ENCODE peak calls at places on chromosomes 2 and 18, in eight cellular contexts. One of them, this sample, is unnamed.
A peak's percentile ranks its signal among the peaks of the same experiment; 100 is the strongest.

GRCh38 chr2:145591109-145591809 is 1071.3 kb upstream of the ZEB2 start:
- DNase-seq in stomach: no peak
- DNase-seq in testis: no peak
- DNase-seq in right lobe of liver: no peak
- DNase-seq in uterus: no peak
- DNase-seq in Peyer's patch: no peak
- DNase-seq in tibial nerve: no peak
- DNase-seq in transverse colon: no peak
- DNase-seq in this sample: no peak

GRCh38 chr2:54952978-54953456 is 97.2 kb downstream of the RTN4 start:
- DNase-seq in Peyer's patch: no peak
- DNase-seq in right lobe of liver: no peak
- DNase-seq in testis: no peak
- DNase-seq in transverse colon: no peak
- DNase-seq in uterus: no peak
- DNase-seq in tibial nerve: no peak
- DNase-seq in stomach: no peak
- DNase-seq in this sample: no peak

GRCh38 chr2:119659601-119660342 is 19.2 kb upstream of the TMEM177 start:
- DNase-seq in tibial nerve: no peak
- DNase-seq in transverse colon: peak; percentile 42
- DNase-seq in right lobe of liver: no peak
- DNase-seq in stomach: peak; percentile 48
- DNase-seq in Peyer's patch: peak; percentile 73
- DNase-seq in testis: peak; percentile 60
- DNase-seq in uterus: no peak
- DNase-seq in this sample: peak; percentile 43

GRCh38 chr2:217223222-217223930 is 363.5 kb upstream of the TNP1 start:
- DNase-seq in right lobe of liver: no peak
- DNase-seq in uterus: no peak
- DNase-seq in testis: no peak
- DNase-seq in tibial nerve: no peak
- DNase-seq in Peyer's patch: no peak
- DNase-seq in transverse colon: no peak
- DNase-seq in stomach: no peak
- DNase-seq in this sample: no peak

GRCh38 chr2:142037051-142037450 is 93.8 kb downstream of the LRP1B start:
- DNase-seq in Peyer's patch: no peak
- DNase-seq in transverse colon: no peak
- DNase-seq in right lobe of liver: no peak
- DNase-seq in stomach: no peak
- DNase-seq in uterus: no peak
- DNase-seq in tibial nerve: no peak
- DNase-seq in testis: no peak
- DNase-seq in this sample: no peak

GRCh38 chr2:1685078-1685956 is 59.0 kb downstream of the PXDN start:
- DNase-seq in transverse colon: no peak
- DNase-seq in right lobe of liver: no peak
- DNase-seq in tibial nerve: no peak
- DNase-seq in uterus: no peak
- DNase-seq in Peyer's patch: no peak
- DNase-seq in stomach: no peak
- DNase-seq in testis: peak; percentile 10
- DNase-seq in this sample: no peak

GRCh38 chr2:15009681-15010080 is 377.2 kb downstream of the LRATD1 start:
- DNase-seq in transverse colon: no peak
- DNase-seq in stomach: no peak
- DNase-seq in right lobe of liver: no peak
- DNase-seq in Peyer's patch: no peak
- DNase-seq in testis: no peak
- DNase-seq in tibial nerve: no peak
- DNase-seq in uterus: no peak
- DNase-seq in this sample: no peak

GRCh38 chr2:38146917-38147307 is 71.0 kb upstream of the CYP1B1 start:
- DNase-seq in Peyer's patch: no peak
- DNase-seq in testis: peak; percentile 45
- DNase-seq in transverse colon: no peak
- DNase-seq in stomach: no peak
- DNase-seq in uterus: peak; percentile 61
- DNase-seq in tibial nerve: no peak
- DNase-seq in right lobe of liver: no peak
- DNase-seq in this sample: peak; percentile 39

GRCh38 chr2:111966241-111966640 is 67.8 kb downstream of the MERTK start:
- DNase-seq in right lobe of liver: no peak
- DNase-seq in tibial nerve: no peak
- DNase-seq in uterus: no peak
- DNase-seq in Peyer's patch: no peak
- DNase-seq in transverse colon: no peak
- DNase-seq in stomach: no peak
- DNase-seq in testis: no peak
- DNase-seq in this sample: no peak

GRCh38 chr2:72116081-72116533 is 31.6 kb downstream of the CYP26B1 start:
- DNase-seq in Peyer's patch: no peak
- DNase-seq in tibial nerve: no peak
- DNase-seq in stomach: no peak
- DNase-seq in right lobe of liver: no peak
- DNase-seq in testis: no peak
- DNase-seq in transverse colon: no peak
- DNase-seq in uterus: no peak
- DNase-seq in this sample: no peak

GRCh38 chr2:170277943-170278342 is 100.0 kb downstream of the MYO3B start:
- DNase-seq in stomach: no peak
- DNase-seq in uterus: no peak
- DNase-seq in Peyer's patch: no peak
- DNase-seq in right lobe of liver: no peak
- DNase-seq in transverse colon: no peak
- DNase-seq in testis: no peak
- DNase-seq in tibial nerve: no peak
- DNase-seq in this sample: no peak

GRCh38 chr2:113135354-113135753 is 8.0 kb downstream of the IL1RN start:
- DNase-seq in stomach: no peak
- DNase-seq in right lobe of liver: no peak
- DNase-seq in testis: no peak
- DNase-seq in uterus: no peak
- DNase-seq in tibial nerve: no peak
- DNase-seq in Peyer's patch: no peak
- DNase-seq in transverse colon: no peak
- DNase-seq in this sample: no peak

GRCh38 chr18:78731423-78732032 is 248.1 kb upstream of the SALL3 start:
- DNase-seq in Peyer's patch: no peak
- DNase-seq in stomach: peak; percentile 10
- DNase-seq in right lobe of liver: peak; percentile 35
- DNase-seq in uterus: peak; percentile 5
- DNase-seq in tibial nerve: no peak
- DNase-seq in transverse colon: no peak
- DNase-seq in testis: no peak
- DNase-seq in this sample: no peak

GRCh38 chr2:142880275-142880674 is 2.8 kb downstream of the KYNU start:
- DNase-seq in testis: no peak
- DNase-seq in tibial nerve: no peak
- DNase-seq in uterus: no peak
- DNase-seq in right lobe of liver: no peak
- DNase-seq in transverse colon: no peak
- DNase-seq in Peyer's patch: no peak
- DNase-seq in stomach: no peak
- DNase-seq in this sample: no peak

GRCh38 chr2:214127178-214127970 is 283.5 kb upstream of the VWC2L start:
- DNase-seq in right lobe of liver: no peak
- DNase-seq in Peyer's patch: no peak
- DNase-seq in uterus: peak; percentile 18
- DNase-seq in testis: no peak
- DNase-seq in tibial nerve: peak; percentile 21
- DNase-seq in stomach: no peak
- DNase-seq in transverse colon: no peak
- DNase-seq in this sample: no peak

GRCh38 chr18:2905802-2906521 is 59.2 kb downstream of the EMILIN2 start:
- DNase-seq in right lobe of liver: peak; percentile 58
- DNase-seq in Peyer's patch: peak; percentile 80
- DNase-seq in testis: peak; percentile 82
- DNase-seq in stomach: peak; percentile 50
- DNase-seq in uterus: peak; percentile 73
- DNase-seq in tibial nerve: peak; percentile 30
- DNase-seq in transverse colon: peak; percentile 79
- DNase-seq in this sample: peak; percentile 85
- TF ChIP-seq POLR2A in right lobe of liver: peak; percentile 38
- TF ChIP-seq POLR2A in Peyer's patch: peak; percentile 38
- TF ChIP-seq POLR2A in testis: no peak
- TF ChIP-seq POLR2A in stomach: no peak
- TF ChIP-seq POLR2A in uterus: peak; percentile 42
- TF ChIP-seq POLR2A in tibial nerve: peak; percentile 51
- TF ChIP-seq POLR2A in transverse colon: peak; percentile 60
- TF ChIP-seq POLR2A in this sample: peak; percentile 49

DNA sequence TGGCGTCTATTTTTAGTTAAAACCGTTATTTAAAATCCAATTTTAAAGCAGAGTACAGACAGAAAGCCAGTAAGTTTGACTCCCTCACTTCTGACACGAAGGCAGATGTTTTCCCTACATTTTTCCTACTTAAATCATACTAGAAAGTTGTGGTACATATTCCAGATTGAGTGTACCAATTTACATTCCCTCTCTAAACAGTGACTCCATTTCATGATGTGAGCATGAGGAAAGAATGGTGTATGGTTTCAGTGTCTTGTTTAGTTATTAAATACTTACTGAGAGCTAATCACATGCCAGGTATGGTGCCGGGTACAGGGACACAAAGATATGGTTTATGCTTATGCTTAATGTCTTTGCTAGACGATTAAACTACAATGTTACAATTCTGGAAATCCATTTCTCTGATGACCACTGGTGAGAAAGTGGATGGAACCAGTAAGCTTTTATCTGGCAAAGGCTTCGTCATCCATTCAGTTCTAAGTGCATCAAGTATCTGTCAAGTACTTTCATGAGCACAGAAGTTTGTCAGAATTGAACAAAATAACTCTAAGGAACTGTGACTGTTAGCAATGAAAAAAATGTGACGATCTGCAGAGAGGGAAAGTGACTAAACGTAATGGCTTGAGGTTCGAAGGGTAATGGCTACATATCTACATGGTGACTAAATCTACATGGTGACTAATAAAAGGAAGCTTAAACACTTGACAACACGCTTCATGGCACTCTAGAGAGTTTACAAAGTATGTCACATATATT is 25.7 kb downstream of the MAP4K3 start:
- DNase-seq in transverse colon: no peak
- DNase-seq in Peyer's patch: no peak
- DNase-seq in right lobe of liver: no peak
- DNase-seq in testis: no peak
- DNase-seq in uterus: no peak
- DNase-seq in tibial nerve: no peak
- DNase-seq in stomach: no peak
- DNase-seq in this sample: no peak
- H3K4me1 ChIP-seq in transverse colon: peaks cover 43% of the 10 kb centered on the region
- H3K4me1 ChIP-seq in Peyer's patch: peaks cover 64% of the 10 kb centered on the region
- H3K4me1 ChIP-seq in right lobe of liver: no peaks in the 10 kb centered on the region
- H3K4me1 ChIP-seq in testis: peaks cover 16% of the 10 kb centered on the region
- H3K4me1 ChIP-seq in uterus: peaks cover 22% of the 10 kb centered on the region
- H3K4me1 ChIP-seq in tibial nerve: peaks cover 15% of the 10 kb centered on the region
- H3K4me1 ChIP-seq in stomach: peaks cover 92% of the 10 kb centered on the region
- H3K4me1 ChIP-seq in this sample: peaks cover 80% of the 10 kb centered on the region

GRCh38 chr2:239078128-239078924 is 230.4 kb downstream of the TWIST2 start:
- DNase-seq in testis: no peak
- DNase-seq in stomach: no peak
- DNase-seq in transverse colon: no peak
- DNase-seq in tibial nerve: no peak
- DNase-seq in uterus: no peak
- DNase-seq in Peyer's patch: no peak
- DNase-seq in right lobe of liver: no peak
- DNase-seq in this sample: no peak

GRCh38 chr2:239073745-239074530 is 226.1 kb downstream of the TWIST2 start:
- DNase-seq in stomach: no peak
- DNase-seq in right lobe of liver: no peak
- DNase-seq in uterus: no peak
- DNase-seq in tibial nerve: no peak
- DNase-seq in testis: peak; percentile 60
- DNase-seq in Peyer's patch: no peak
- DNase-seq in transverse colon: no peak
- DNase-seq in this sample: no peak

GRCh38 chr2:239077260-239077659 is 229.4 kb downstream of the TWIST2 start:
- DNase-seq in uterus: no peak
- DNase-seq in testis: no peak
- DNase-seq in transverse colon: no peak
- DNase-seq in tibial nerve: no peak
- DNase-seq in right lobe of liver: no peak
- DNase-seq in Peyer's patch: no peak
- DNase-seq in stomach: no peak
- DNase-seq in this sample: no peak

GRCh38 chr2:239073270-239073669 is 225.4 kb downstream of the TWIST2 start:
- DNase-seq in testis: no peak
- DNase-seq in tibial nerve: no peak
- DNase-seq in Peyer's patch: no peak
- DNase-seq in stomach: no peak
- DNase-seq in right lobe of liver: no peak
- DNase-seq in uterus: no peak
- DNase-seq in transverse colon: no peak
- DNase-seq in this sample: peak; percentile 79

GRCh38 chr2:239075918-239076727 is 228.2 kb downstream of the TWIST2 start:
- DNase-seq in uterus: no peak
- DNase-seq in transverse colon: peak; percentile 72
- DNase-seq in Peyer's patch: peak; percentile 65
- DNase-seq in tibial nerve: no peak
- DNase-seq in right lobe of liver: no peak
- DNase-seq in testis: no peak
- DNase-seq in stomach: peak; percentile 77
- DNase-seq in this sample: peak; percentile 60
- H3K36me3 ChIP-seq in uterus: no peaks in the 10 kb centered on the region
- H3K36me3 ChIP-seq in transverse colon: peaks cover 20% of the 10 kb centered on the region
- H3K36me3 ChIP-seq in Peyer's patch: no peaks in the 10 kb centered on the region
- H3K36me3 ChIP-seq in tibial nerve: no peaks in the 10 kb centered on the region
- H3K36me3 ChIP-seq in right lobe of liver: peaks cover 15% of the 10 kb centered on the region
- H3K36me3 ChIP-seq in testis: no peaks in the 10 kb centered on the region
- H3K36me3 ChIP-seq in stomach: peaks cover 97% of the 10 kb centered on the region
- H3K36me3 ChIP-seq in this sample: no peaks in the 10 kb centered on the region

GRCh38 chr2:74886251-74886650 is 52.3 kb downstream of the HK2 start:
- DNase-seq in right lobe of liver: no peak
- DNase-seq in uterus: no peak
- DNase-seq in stomach: no peak
- DNase-seq in Peyer's patch: no peak
- DNase-seq in testis: no peak
- DNase-seq in transverse colon: no peak
- DNase-seq in tibial nerve: no peak
- DNase-seq in this sample: no peak

GRCh38 chr2:74887961-74888670 is 54.2 kb downstream of the HK2 start:
- DNase-seq in right lobe of liver: no peak
- DNase-seq in testis: no peak
- DNase-seq in transverse colon: no peak
- DNase-seq in Peyer's patch: no peak
- DNase-seq in uterus: no peak
- DNase-seq in tibial nerve: no peak
- DNase-seq in stomach: no peak
- DNase-seq in this sample: no peak

GRCh38 chr2:74889159-74889558 is 55.2 kb downstream of the HK2 start:
- DNase-seq in right lobe of liver: no peak
- DNase-seq in stomach: no peak
- DNase-seq in testis: no peak
- DNase-seq in tibial nerve: no peak
- DNase-seq in transverse colon: no peak
- DNase-seq in Peyer's patch: no peak
- DNase-seq in uterus: no peak
- DNase-seq in this sample: no peak

GRCh38 chr2:74886811-74887210 is 52.9 kb downstream of the HK2 start:
- DNase-seq in stomach: no peak
- DNase-seq in Peyer's patch: no peak
- DNase-seq in uterus: no peak
- DNase-seq in testis: no peak
- DNase-seq in right lobe of liver: no peak
- DNase-seq in tibial nerve: no peak
- DNase-seq in transverse colon: no peak
- DNase-seq in this sample: no peak

GRCh38 chr2:74887445-74887951 is 53.6 kb downstream of the HK2 start:
- DNase-seq in right lobe of liver: no peak
- DNase-seq in testis: no peak
- DNase-seq in uterus: no peak
- DNase-seq in stomach: no peak
- DNase-seq in transverse colon: no peak
- DNase-seq in Peyer's patch: no peak
- DNase-seq in tibial nerve: no peak
- DNase-seq in this sample: no peak
- TF ChIP-seq POLR2A in right lobe of liver: no peak
- TF ChIP-seq POLR2A in testis: no peak
- TF ChIP-seq POLR2A in uterus: no peak
- TF ChIP-seq POLR2A in stomach: no peak
- TF ChIP-seq POLR2A in transverse colon: no peak
- TF ChIP-seq POLR2A in Peyer's patch: no peak
- TF ChIP-seq POLR2A in tibial nerve: no peak
- TF ChIP-seq POLR2A in this sample: no peak